ENCODE peak calls at places on chromosomes 2 and 18, in six cellular contexts. N is EL; Q is RPMI7951; O is cardiac fibroblast; C is stimulated activated CD4-positive, alpha-beta T cell treated with anti-CD3 and anti-CD28 coated beads, TNF-alpha, amount 100 ng/mL, for 1 hour; H is astrocyte of the spinal cord. F is an unnamed sample.

GRCh38 chr2:217657252-217657651 is 345.5 kb downstream of the TNS1 start:
- DNase-seq in N (no peak), Q (no peak), O (no peak), C (no peak), H (no peak), F (no peak)

GRCh38 chr2:10757814-10758286 is 36.4 kb downstream of the ATP6V1C2 start:
- DNase-seq in N (no peak), Q (no peak), O (no peak), C (no peak), H (no peak), F (no peak)

GRCh38 chr2:133110201-133110600 is 440.2 kb upstream of the LYPD1 start:
- DNase-seq in N (no peak), Q (no peak), O (no peak), C (no peak), H (no peak), F (no peak)

GRCh38 chr2:95062716-95063400 is 37.4 kb downstream of the MAL start:
- DNase-seq in N (no peak), Q (no peak), O (no peak), C (no peak), H (no peak), F (no peak)

GRCh38 chr2:774436-774835 is 97.2 kb upstream of the TMEM18 start:
- DNase-seq in N (peak), Q (no peak), O (no peak), C (no peak), H (no peak), F (peak)

GRCh38 chr18:66571845-66572244 is 32.0 kb downstream of the CDH19 start:
- DNase-seq in N (no peak), Q (no peak), O (no peak), C (no peak), H (no peak), F (no peak)

GRCh38 chr2:177599956-177600355 is 207.4 kb downstream of the AGPS start:
- DNase-seq in N (no peak), Q (no peak), O (no peak), C (no peak), H (no peak), F (no peak)

GRCh38 chr18:50444539-50444938 is 69.7 kb downstream of the SKA1 start:
- DNase-seq in N (no peak), Q (no peak), O (no peak), C (no peak), H (no peak), F (no peak)

F was measured in HT1080.